ENCODE peak calls at places on chromosome 19, in four cellular contexts. One of them, this sample, is unnamed.

GRCh38 chr19:18013621-18014111 is 5.7 kb downstream of the ARRDC2 start:
- DNase-seq in gastrocnemius medialis: peak
- DNase-seq in suprapubic skin: no peak
- DNase-seq in body of pancreas: no peak
- DNase-seq in this sample: no peak

GRCh38 chr19:42024622-42025111 is 30.6 kb upstream of the ATP1A3 start:
- DNase-seq in gastrocnemius medialis: no peak
- DNase-seq in suprapubic skin: no peak
- DNase-seq in body of pancreas: no peak
- DNase-seq in this sample: no peak

GRCh38 chr19:6677924-6678689 is 8.1 kb upstream of the TNFSF14 start:
- DNase-seq in gastrocnemius medialis: no peak
- DNase-seq in suprapubic skin: no peak
- DNase-seq in body of pancreas: peak
- DNase-seq in this sample: no peak

GRCh38 chr19:47603706-47604310 is 5.1 kb upstream of the BICRA start:
- DNase-seq in gastrocnemius medialis: no peak
- DNase-seq in suprapubic skin: no peak
- DNase-seq in body of pancreas: no peak
- DNase-seq in this sample: no peak

GRCh38 chr19:42295342-42295741 is 6.6 kb upstream of the PRR19 start:
- DNase-seq in gastrocnemius medialis: no peak
- DNase-seq in suprapubic skin: no peak
- DNase-seq in body of pancreas: no peak
- DNase-seq in this sample: no peak

GRCh38 chr19:35107541-35107939 is 8.1 kb upstream of the FXYD3 start:
- DNase-seq in gastrocnemius medialis: no peak
- DNase-seq in suprapubic skin: no peak
- DNase-seq in body of pancreas: no peak
- DNase-seq in this sample: no peak

GRCh38 chr19:18972301-18972831 is 31.3 kb upstream of the HOMER3 start:
- DNase-seq in gastrocnemius medialis: no peak
- DNase-seq in suprapubic skin: no peak
- DNase-seq in body of pancreas: no peak
- DNase-seq in this sample: no peak

GRCh38 chr19:35276706-35277281 is 5.5 kb upstream of the HAMP start:
- DNase-seq in gastrocnemius medialis: no peak
- DNase-seq in suprapubic skin: no peak
- DNase-seq in body of pancreas: no peak
- DNase-seq in this sample: no peak

GRCh38 chr19:16371540-16371986 is 46.9 kb downstream of the KLF2 start:
- DNase-seq in gastrocnemius medialis: no peak
- DNase-seq in suprapubic skin: no peak
- DNase-seq in body of pancreas: peak
- DNase-seq in this sample: peak

GRCh38 chr19:29324717-29325116 is 111.8 kb upstream of the UQCRFS1 start:
- DNase-seq in gastrocnemius medialis: no peak
- DNase-seq in suprapubic skin: no peak
- DNase-seq in body of pancreas: no peak
- DNase-seq in this sample: no peak

GRCh38 chr19:34475026-34475974 is 6.3 kb upstream of the WTIP start:
- DNase-seq in gastrocnemius medialis: no peak
- DNase-seq in suprapubic skin: no peak
- DNase-seq in body of pancreas: no peak
- DNase-seq in this sample: no peak

GRCh38 chr19:33502521-33502920 is 19.1 kb downstream of the PEPD start:
- DNase-seq in gastrocnemius medialis: no peak
- DNase-seq in suprapubic skin: no peak
- DNase-seq in body of pancreas: no peak
- DNase-seq in this sample: no peak

GRCh38 chr19:10233946-10234345 is 2.8 kb upstream of the S1PR2 start:
- DNase-seq in gastrocnemius medialis: no peak
- DNase-seq in suprapubic skin: no peak
- DNase-seq in body of pancreas: no peak
- DNase-seq in this sample: no peak

GRCh38 chr19:18840288-18841260 is 8.8 kb downstream of the UPF1 start:
- DNase-seq in gastrocnemius medialis: no peak
- DNase-seq in suprapubic skin: no peak
- DNase-seq in body of pancreas: no peak
- DNase-seq in this sample: no peak

GRCh38 chr19:796692-797527 is at the start of gene PTBP1:
- DNase-seq in gastrocnemius medialis: peak
- DNase-seq in suprapubic skin: peak
- DNase-seq in body of pancreas: peak
- DNase-seq in this sample: peak
- TF ChIP-seq POLR2A in gastrocnemius medialis: peak
- TF ChIP-seq POLR2A in suprapubic skin: peak
- TF ChIP-seq POLR2A in body of pancreas: peak
- TF ChIP-seq POLR2A in this sample: peak

DNA sequence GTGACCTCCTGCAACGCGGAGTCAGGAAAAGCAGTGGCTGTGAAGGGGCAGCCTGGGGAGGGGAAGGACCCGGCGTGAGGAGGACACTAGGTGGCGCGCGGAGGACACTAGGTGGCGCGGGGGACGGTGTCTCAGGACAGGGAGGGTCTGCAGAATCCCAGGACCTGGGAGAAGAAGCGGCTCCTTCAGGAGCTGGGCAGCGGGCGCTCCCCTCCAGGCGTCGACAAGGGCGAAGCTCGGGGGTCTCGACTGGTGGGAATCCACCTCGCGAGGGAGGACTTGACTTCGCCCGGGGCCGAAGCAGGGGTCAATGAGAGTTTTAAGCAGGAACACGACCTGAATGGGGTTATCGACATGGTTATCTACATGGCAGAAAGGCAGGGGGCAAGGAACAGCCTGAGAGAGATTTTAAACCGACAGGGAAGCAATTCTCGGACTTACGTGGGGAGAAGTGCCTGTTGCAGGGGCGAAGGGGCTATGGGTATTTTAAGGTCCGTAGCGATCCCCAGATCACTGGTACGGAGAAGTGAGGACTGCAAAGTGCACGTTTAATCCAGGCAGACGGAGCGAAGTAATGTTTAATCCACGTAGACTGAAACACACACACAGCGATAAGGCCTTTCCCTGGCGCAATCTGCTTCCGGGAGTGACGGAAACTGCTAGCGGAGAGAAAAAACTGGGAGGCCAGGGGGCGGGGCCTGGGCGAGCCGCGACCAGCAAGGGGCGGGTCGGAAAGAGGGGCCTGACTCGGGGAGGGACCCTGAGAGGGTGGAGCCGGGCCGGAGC is at the start of gene ZNF616:
- DNase-seq in gastrocnemius medialis: peak
- DNase-seq in suprapubic skin: peak
- DNase-seq in body of pancreas: peak
- DNase-seq in this sample: peak
- TF ChIP-seq POLR2A in gastrocnemius medialis: peak
- TF ChIP-seq POLR2A in suprapubic skin: peak
- TF ChIP-seq POLR2A in body of pancreas: peak
- TF ChIP-seq POLR2A in this sample: peak

DNA sequence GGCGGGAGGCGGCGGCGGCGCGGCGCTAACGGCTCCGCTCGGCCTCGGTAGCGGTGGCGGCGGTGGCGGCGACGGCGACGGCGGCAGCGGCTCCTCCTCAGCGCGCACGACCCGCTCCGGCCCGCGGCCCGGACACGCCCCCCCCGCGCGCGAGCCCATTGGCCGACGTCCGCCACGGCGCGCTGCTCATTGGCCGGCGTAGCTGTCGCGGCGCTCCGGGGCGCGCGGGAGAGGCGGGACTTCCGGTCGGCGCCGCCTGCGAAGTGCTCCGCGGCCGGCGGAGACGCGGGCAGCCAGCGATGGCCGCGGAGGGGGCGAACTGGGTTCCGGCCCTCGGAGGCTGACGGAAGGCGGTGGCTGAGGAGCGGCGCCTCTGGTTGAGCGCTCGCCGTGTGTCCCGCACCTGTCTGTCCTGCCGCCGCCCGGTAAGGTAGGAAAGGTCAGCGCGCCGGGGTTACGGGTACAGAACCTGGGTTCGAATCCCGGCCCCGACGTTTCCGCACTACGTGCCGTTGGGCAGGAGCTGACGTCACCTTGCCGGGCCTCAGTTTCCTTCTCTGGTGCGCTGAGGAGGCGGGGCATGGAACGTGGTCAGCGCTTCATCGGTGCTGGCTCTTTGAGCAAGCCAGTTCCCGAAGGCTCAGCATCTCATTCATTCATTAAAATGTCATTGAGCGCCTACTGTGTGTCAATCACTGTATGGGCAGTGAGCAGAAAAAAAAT is at the start of gene ELAVL1:
- DNase-seq in gastrocnemius medialis: peak
- DNase-seq in suprapubic skin: peak
- DNase-seq in body of pancreas: peak
- DNase-seq in this sample: peak
- TF ChIP-seq POLR2A in gastrocnemius medialis: peak
- TF ChIP-seq POLR2A in suprapubic skin: peak
- TF ChIP-seq POLR2A in body of pancreas: no peak
- TF ChIP-seq POLR2A in this sample: peak

GRCh38 chr19:14536926-14537692 is 7.7 kb downstream of the TECR start:
- DNase-seq in gastrocnemius medialis: no peak
- DNase-seq in suprapubic skin: peak
- DNase-seq in body of pancreas: peak
- DNase-seq in this sample: peak
- TF ChIP-seq POLR2A in gastrocnemius medialis: no peak
- TF ChIP-seq POLR2A in suprapubic skin: no peak
- TF ChIP-seq POLR2A in body of pancreas: no peak
- TF ChIP-seq POLR2A in this sample: peak

GRCh38 chr19:2782936-2783780 is at the start of gene SGTA:
- DNase-seq in gastrocnemius medialis: peak
- DNase-seq in suprapubic skin: peak
- DNase-seq in body of pancreas: peak
- DNase-seq in this sample: peak
- TF ChIP-seq POLR2A in gastrocnemius medialis: peak
- TF ChIP-seq POLR2A in suprapubic skin: peak
- TF ChIP-seq POLR2A in body of pancreas: no peak
- TF ChIP-seq POLR2A in this sample: peak

DNA sequence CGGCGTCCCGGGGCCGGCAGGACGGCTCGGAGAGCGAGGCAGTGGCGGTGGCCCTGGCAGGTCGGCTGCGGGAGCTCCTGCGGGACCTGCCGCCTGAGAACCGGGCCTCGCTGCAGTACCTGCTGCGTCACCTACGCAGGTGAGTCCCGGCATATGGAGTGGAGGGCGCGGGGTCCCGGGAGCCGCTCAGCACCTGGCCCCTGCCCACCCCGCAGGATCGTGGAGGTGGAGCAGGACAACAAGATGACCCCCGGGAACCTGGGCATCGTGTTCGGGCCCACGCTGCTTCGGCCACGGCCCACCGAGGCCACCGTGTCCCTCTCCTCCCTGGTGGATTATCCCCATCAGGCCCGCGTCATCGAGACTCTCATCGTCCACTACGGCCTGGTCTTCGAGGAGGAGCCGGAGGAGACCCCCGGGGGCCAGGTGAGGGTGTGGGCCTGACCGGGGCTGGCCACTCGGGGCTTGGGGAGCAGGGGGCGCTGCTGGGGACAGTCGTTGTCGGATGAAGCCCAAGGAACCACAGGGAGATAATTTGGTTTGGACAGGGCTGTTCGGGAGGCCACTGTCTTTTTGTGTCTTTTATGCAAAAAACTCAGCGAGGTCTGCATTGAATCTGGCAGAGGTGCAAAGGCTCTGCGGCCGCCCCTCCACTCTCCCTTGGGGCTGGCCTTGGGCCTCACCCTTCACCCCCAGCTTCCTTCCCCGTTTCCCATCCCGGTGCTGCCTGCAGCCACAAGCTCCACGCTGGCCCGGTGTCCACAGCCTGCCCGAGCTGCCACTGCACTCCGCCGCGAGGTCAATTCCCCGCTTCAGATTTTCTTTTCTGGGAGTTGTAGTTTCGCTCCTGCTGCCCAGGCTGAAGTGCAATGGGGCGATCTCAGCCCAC is 12.0 kb downstream of the POLR2E start:
- DNase-seq in gastrocnemius medialis: no peak
- DNase-seq in suprapubic skin: no peak
- DNase-seq in body of pancreas: no peak
- DNase-seq in this sample: no peak
- TF ChIP-seq POLR2A in gastrocnemius medialis: no peak
- TF ChIP-seq POLR2A in suprapubic skin: no peak
- TF ChIP-seq POLR2A in body of pancreas: no peak
- TF ChIP-seq POLR2A in this sample: no peak

This sample was measured in erythroblast.